ENCODE peak calls at places on chromosomes 12 and 14, in ten cellular contexts. P, X, U, W, E, Y, F, Q, G and V are unnamed samples.

GRCh38 chr12:125272252-125272980 is 207.2 kb downstream of the AACS start:
- DNase-seq in G (no peak), E (no peak), F (no peak), X (no peak), P (no peak), Q (no peak), U (no peak), W (no peak), Y (no peak), V (no peak)

GRCh38 chr14:35400707-35401421 is 3.7 kb downstream of the NFKBIA start:
- DNase-seq in X (no peak), W (no peak), P (no peak), E (no peak), G (no peak), Q (no peak), Y (peak), U (no peak), F (no peak), V (peak)

GRCh38 chr14:20657216-20658211 is 16.0 kb upstream of the OR6S1 start:
- DNase-seq in Q (peak), P (peak), Y (peak), G (no peak), X (no peak), U (no peak), W (peak), F (no peak), E (no peak), V (peak)

GRCh38 chr14:90576981-90577660 is 180.3 kb downstream of the CALM1 start:
- DNase-seq in E (no peak), P (peak), X (no peak), F (no peak), Q (no peak), G (no peak), W (no peak), U (no peak), Y (no peak), V (no peak)

GRCh38 chr14:51561141-51561540 is 90.6 kb upstream of the FRMD6 start:
- DNase-seq in X (no peak), Y (no peak), F (no peak), E (no peak), W (no peak), G (no peak), U (no peak), P (no peak), Q (no peak), V (no peak)

GRCh38 chr14:81831128-81831815 is 297.6 kb upstream of the SEL1L start:
- DNase-seq in P (peak), Q (no peak), F (no peak), Y (no peak), E (no peak), X (no peak), G (no peak), U (no peak), W (peak), V (no peak)

GRCh38 chr12:100267603-100268281 is 765 bp downstream of the SCYL2 start:
- DNase-seq in U (no peak), E (peak), F (no peak), Q (no peak), G (peak), X (no peak), Y (no peak), P (peak), W (peak), V (peak)

GRCh38 chr12:132406498-132407461 is 77.4 kb upstream of the GALNT9 start:
- DNase-seq in X (no peak), P (no peak), U (no peak), Q (no peak), G (no peak), F (no peak), Y (no peak), E (no peak), W (no peak), V (no peak)

GRCh38 chr14:78598046-78598652 is 428.0 kb downstream of the NRXN3 start:
- DNase-seq in W (peak), F (peak), Y (peak), E (peak), Q (peak), G (peak), X (peak), U (peak), P (peak), V (peak)

GRCh38 chr14:54781936-54782802 is 120.5 kb downstream of the GCH1 start:
- DNase-seq in Y (no peak), U (no peak), E (no peak), P (peak), F (no peak), W (no peak), Q (no peak), G (no peak), X (no peak), V (no peak)

GRCh38 chr12:2192231-2192630 is 139.4 kb downstream of the CACNA1C start:
- DNase-seq in W (no peak), Y (peak), X (no peak), E (no peak), P (no peak), Q (no peak), G (no peak), F (no peak), U (no peak), V (no peak)

GRCh38 chr14:100294963-100295330 is 11.3 kb downstream of the SLC25A29 start:
- DNase-seq in Y (peak), F (no peak), E (no peak), W (no peak), P (no peak), U (no peak), G (no peak), X (no peak), Q (no peak), V (no peak)

GRCh38 chr12:52800259-52800917 is 4.5 kb upstream of the KRT3 start:
- DNase-seq in Q (peak), P (no peak), W (no peak), G (no peak), X (no peak), F (no peak), E (no peak), U (no peak), Y (no peak), V (no peak)

GRCh38 chr14:63972323-63972932 is 119.6 kb downstream of the SYNE2 start:
- DNase-seq in F (no peak), G (no peak), E (no peak), Q (no peak), W (no peak), Y (no peak), X (no peak), P (no peak), U (peak), V (no peak)

GRCh38 chr12:28172434-28173030 is 17.7 kb upstream of the CCDC91 start:
- DNase-seq in Y (peak), X (no peak), W (peak), Q (peak), G (no peak), E (peak), F (no peak), U (peak), P (no peak), V (no peak)

GRCh38 chr12:1592444-1593231 is 1.7 kb downstream of the FBXL14 start:
- DNase-seq in E (peak), G (no peak), X (peak), Y (peak), Q (peak), P (peak), U (no peak), W (peak), F (peak), V (peak)

GRCh38 chr12:5442251-5443006 is 10.5 kb downstream of the NTF3 start:
- DNase-seq in X (no peak), Q (peak), Y (peak), P (peak), E (peak), W (peak), G (no peak), U (no peak), F (no peak), V (no peak)

GRCh38 chr14:49768301-49769121 is 558 bp downstream of the KLHDC2 start:
- DNase-seq in Y (peak), E (peak), P (peak), U (peak), Q (peak), W (peak), F (peak), X (peak), G (peak), V (peak)

GRCh38 chr12:106889326-106889725 is 66.4 kb upstream of the TMEM263 start:
- DNase-seq in P (no peak), Y (no peak), X (no peak), Q (no peak), W (no peak), E (no peak), G (no peak), F (no peak), U (no peak), V (no peak)

GRCh38 chr14:97298331-97298730 is 501.1 kb downstream of the VRK1 start:
- DNase-seq in U (no peak), G (no peak), Y (peak), W (no peak), X (no peak), Q (no peak), P (no peak), F (no peak), E (no peak), V (no peak)

GRCh38 chr12:63863658-63864455 is 19.4 kb downstream of the SRGAP1 start:
- DNase-seq in Q (no peak), F (no peak), U (no peak), X (no peak), G (no peak), P (no peak), E (no peak), Y (no peak), W (peak), V (no peak)

GRCh38 chr12:93229494-93230310 is 148.0 kb upstream of the NUDT4 start:
- DNase-seq in P (no peak), Q (peak), Y (no peak), X (no peak), U (no peak), W (peak), E (peak), G (no peak), F (no peak), V (no peak)

GRCh38 chr12:1574863-1575254 is 19.5 kb downstream of the FBXL14 start:
- DNase-seq in W (no peak), F (no peak), X (no peak), Y (no peak), G (no peak), Q (no peak), E (no peak), P (no peak), U (no peak), V (no peak)

GRCh38 chr14:51419685-51420084 is 179.6 kb downstream of the TMX1 start:
- DNase-seq in Q (no peak), X (peak), Y (no peak), P (no peak), U (no peak), E (no peak), G (no peak), F (no peak), W (no peak), V (peak)

GRCh38 chr12:79127268-79127895 is 262.8 kb downstream of the SYT1 start:
- DNase-seq in E (peak), X (no peak), P (no peak), W (peak), G (no peak), F (no peak), Q (peak), U (no peak), Y (no peak), V (no peak)

GRCh38 chr14:33229269-33229924 is 290.7 kb downstream of the NPAS3 start:
- DNase-seq in U (no peak), Y (no peak), E (no peak), W (no peak), G (no peak), Q (no peak), F (no peak), P (peak), X (no peak), V (no peak)

GRCh38 chr12:123258593-123258992 is 13.1 kb downstream of the CDK2AP1 start:
- DNase-seq in X (no peak), U (no peak), W (no peak), Y (no peak), Q (no peak), G (no peak), E (no peak), F (no peak), P (no peak), V (no peak)

GRCh38 chr12:92088802-92089201 is 56.8 kb downstream of the BTG1 start:
- DNase-seq in P (no peak), Y (no peak), X (no peak), W (no peak), U (no peak), E (no peak), Q (no peak), F (no peak), G (no peak), V (no peak)

GRCh38 chr12:8081228-8081920 is 700 bp upstream of the NECAP1 start:
- DNase-seq in Q (peak), W (peak), P (peak), U (no peak), X (peak), Y (no peak), E (no peak), G (no peak), F (no peak), V (peak)

GRCh38 chr12:56723889-56724659 is 1.0 kb downstream of the NACA start:
- DNase-seq in Q (peak), Y (peak), G (no peak), X (no peak), U (no peak), W (peak), P (peak), F (no peak), E (peak), V (peak)

GRCh38 chr12:50188280-50188781 is 21.2 kb upstream of the CERS5 start:
- DNase-seq in Q (no peak), Y (no peak), F (no peak), U (no peak), P (no peak), E (peak), G (no peak), W (peak), X (no peak), V (no peak)

GRCh38 chr12:32885831-32886230 is 10.7 kb downstream of the PKP2 start:
- DNase-seq in E (no peak), F (no peak), Y (no peak), Q (no peak), G (no peak), W (no peak), X (no peak), U (peak), P (no peak), V (no peak)

GRCh38 chr12:116708826-116709756 is 28.8 kb downstream of the SPRING1 start:
- DNase-seq in X (peak), G (no peak), P (peak), U (peak), Y (peak), F (peak), Q (peak), E (peak), W (peak), V (peak)

GRCh38 chr14:58864751-58865519 is 227.2 kb downstream of the DACT1 start:
- DNase-seq in W (peak), E (peak), F (no peak), Q (no peak), X (no peak), Y (no peak), P (peak), U (no peak), G (no peak), V (no peak)

GRCh38 chr12:93204896-93205295 is 172.8 kb upstream of the NUDT4 start:
- DNase-seq in G (no peak), E (no peak), X (no peak), W (no peak), Y (no peak), U (no peak), Q (no peak), P (no peak), F (no peak), V (no peak)

GRCh38 chr14:95250126-95250824 is 69.4 kb downstream of the CLMN start:
- DNase-seq in G (no peak), W (no peak), U (no peak), X (no peak), Y (no peak), E (no peak), P (no peak), F (no peak), Q (peak), V (no peak)

GRCh38 chr14:85471744-85472143 is 58.2 kb upstream of the FLRT2 start:
- DNase-seq in Q (peak), U (no peak), E (peak), W (peak), X (no peak), F (no peak), G (no peak), Y (peak), P (no peak), V (no peak)